ENCODE peak calls at places on chromosomes 7 and 10, in six cellular contexts. V, P, N, B, D and I are unnamed samples.

GRCh38 chr10:24858244-24858907 is 94.0 kb downstream of the PRTFDC1 start:
- DNase-seq in V (no peak), B (peak), D (peak), P (no peak), N (peak), I (no peak)

GRCh38 chr10:33336606-33337334 is 2.3 kb upstream of the NRP1 start:
- DNase-seq in N (no peak), D (peak), P (peak), B (peak), V (no peak), I (no peak)

GRCh38 chr10:29285624-29286051 is 3.2 kb upstream of the LYZL1 start:
- DNase-seq in V (no peak), N (no peak), P (no peak), B (no peak), D (no peak), I (no peak)

GRCh38 chr10:46555713-46556514 is 544 bp downstream of the GPRIN2 start:
- DNase-seq in B (no peak), D (no peak), P (no peak), N (no peak), V (no peak), I (no peak)

GRCh38 chr10:28403090-28403489 is 100.2 kb upstream of the MPP7 start:
- DNase-seq in N (no peak), D (no peak), P (no peak), B (no peak), V (no peak), I (no peak)

GRCh38 chr7:71784180-71784579 is 628.0 kb downstream of the CALN1 start:
- DNase-seq in N (no peak), P (no peak), D (no peak), B (no peak), V (no peak), I (no peak)

GRCh38 chr7:54563329-54563916 is 21.2 kb downstream of the VSTM2A start:
- DNase-seq in N (no peak), P (peak), B (no peak), D (no peak), V (no peak), I (no peak)

GRCh38 chr10:12748186-12748585 is 253.3 kb downstream of the CCDC3 start:
- DNase-seq in V (no peak), D (no peak), N (no peak), B (no peak), P (no peak), I (no peak)

GRCh38 chr7:45992831-45993230 is 71.8 kb upstream of the IGFBP3 start:
- DNase-seq in D (no peak), V (peak), N (no peak), B (no peak), P (no peak), I (no peak)

GRCh38 chr7:37930226-37930948 is 9.9 kb downstream of the EPDR1 start:
- DNase-seq in B (no peak), V (peak), N (no peak), P (no peak), D (no peak), I (no peak)

GRCh38 chr7:25926009-25926408 is 226.0 kb upstream of the NFE2L3 start:
- DNase-seq in D (no peak), B (no peak), N (no peak), P (no peak), V (no peak), I (peak)

GRCh38 chr10:98745645-98746044 is 298.9 kb upstream of the HPS1 start:
- DNase-seq in D (no peak), P (no peak), N (no peak), V (no peak), B (no peak), I (no peak)

GRCh38 chr10:102184606-102185005 is 32.4 kb downstream of the NOLC1 start:
- DNase-seq in V (no peak), P (no peak), B (no peak), N (no peak), D (no peak), I (no peak)

GRCh38 chr10:79286318-79286951 is 60.8 kb upstream of the PPIF start:
- DNase-seq in P (no peak), D (no peak), N (peak), B (no peak), V (no peak), I (no peak)

GRCh38 chr7:121503730-121504129 is 107.6 kb upstream of the FAM3C start:
- DNase-seq in B (no peak), V (no peak), D (no peak), P (no peak), N (no peak), I (no peak)

GRCh38 chr7:128727239-128727638 is 11.9 kb upstream of the CALU start:
- DNase-seq in N (no peak), B (no peak), V (no peak), D (no peak), P (no peak), I (no peak)

GRCh38 chr10:88886557-88886956 is 6.5 kb downstream of the STAMBPL1 start:
- DNase-seq in B (peak), D (no peak), N (no peak), P (no peak), V (no peak), I (no peak)